ENCODE peak calls at places on chromosomes 3 and 15, in seven cellular contexts. Z is GM20000, R is HFFc6, M is HFF-Myc, G is WTC11, L is glutamatergic neuron, A is AG04450. U is an unnamed sample.

GRCh38 chr3:141686477-141687280 is 51.4 kb upstream of the RNF7 start:
- DNase-seq in G (no peak), L (no peak), M (no peak), R (peak; percentile 13), Z (no peak), A (no peak), U (no peak)

GRCh38 chr3:173410836-173411235 is 13.3 kb downstream of the NLGN1 start:
- DNase-seq in Z (no peak), G (no peak), L (no peak), R (no peak), M (no peak), A (no peak), U (no peak)

GRCh38 chr15:57566840-57567239 is 24.9 kb upstream of the MYZAP start:
- DNase-seq in M (no peak), Z (no peak), R (peak; percentile 56), A (no peak), L (no peak), G (no peak), U (no peak)

GRCh38 chr3:133991637-133992036 is 38.1 kb downstream of the SLCO2A1 start:
- DNase-seq in A (no peak), Z (no peak), L (no peak), R (peak; percentile 4), G (no peak), M (no peak), U (no peak)

GRCh38 chr15:38706956-38707355 is 142.3 kb upstream of the RASGRP1 start:
- DNase-seq in G (no peak), Z (no peak), L (no peak), M (no peak), R (no peak), A (no peak), U (no peak)

GRCh38 chr3:115341208-115341607 is 194.1 kb upstream of the ZBTB20 start:
- DNase-seq in M (peak; percentile 60), Z (no peak), A (no peak), R (peak; percentile 39), G (no peak), L (no peak), U (no peak)

GRCh38 chr15:90884719-90885431 is 571 bp downstream of the FES start:
- DNase-seq in L (no peak), M (no peak), Z (no peak), R (no peak), A (no peak), G (peak; percentile 31), U (no peak)

GRCh38 chr15:72306211-72306785 is 13.7 kb downstream of the CELF6 start:
- DNase-seq in Z (no peak), R (peak; percentile 20), G (peak; percentile 59), A (no peak), M (no peak), L (peak; percentile 38), U (peak; percentile 58)

GRCh38 chr15:94414921-94415320 is 183.6 kb downstream of the MCTP2 start:
- DNase-seq in M (no peak), R (no peak), G (no peak), L (no peak), A (no peak), Z (no peak), U (no peak)

GRCh38 chr15:61115241-61115640 is 113.9 kb downstream of the RORA start:
- DNase-seq in R (peak; percentile 43), Z (no peak), L (no peak), M (no peak), G (no peak), A (no peak), U (no peak)

GRCh38 chr3:193040836-193041672 is 123.4 kb upstream of the MB21D2 start:
- DNase-seq in L (no peak), G (no peak), R (peak; percentile 57), Z (peak; percentile 52), M (no peak), A (peak; percentile 13), U (peak; percentile 4)

GRCh38 chr15:52415628-52416027 is 113.1 kb downstream of the MYO5A start:
- DNase-seq in A (no peak), G (no peak), M (no peak), Z (no peak), R (no peak), L (no peak), U (no peak)

GRCh38 chr3:111863942-111864341 is 4.9 kb downstream of the PHLDB2 start:
- DNase-seq in A (no peak), L (no peak), R (no peak), M (no peak), G (no peak), Z (no peak), U (no peak)

GRCh38 chr3:44682182-44682896 is 30.1 kb upstream of the ZNF502 start:
- DNase-seq in L (no peak), M (no peak), R (peak; percentile 77), A (no peak), Z (no peak), G (no peak), U (no peak)

GRCh38 chr15:25250906-25251622 is 187.8 kb downstream of the UBE3A start:
- DNase-seq in G (peak; percentile 2), L (no peak), A (no peak), Z (no peak), M (no peak), R (no peak), U (no peak)

GRCh38 chr15:70932397-70932796 is 39.8 kb downstream of the LRRC49 start:
- DNase-seq in M (no peak), A (no peak), Z (no peak), R (no peak), L (no peak), G (no peak), U (no peak)

GRCh38 chr3:72213296-72214064 is 428.5 kb upstream of the PROK2 start:
- DNase-seq in M (no peak), R (no peak), G (no peak), A (no peak), Z (no peak), L (no peak), U (no peak)

GRCh38 chr3:194570184-194570583 is 63.0 kb downstream of the TMEM44 start:
- DNase-seq in L (no peak), M (no peak), A (no peak), Z (no peak), R (no peak), G (no peak), U (no peak)

GRCh38 chr3:110383356-110383755 is 688.3 kb upstream of the NECTIN3 start:
- DNase-seq in R (no peak), A (no peak), M (no peak), Z (no peak), G (no peak), L (no peak), U (no peak)

GRCh38 chr15:31024979-31025378 is 33.6 kb upstream of the MTMR10 start:
- DNase-seq in R (peak; percentile 74), A (no peak), Z (no peak), M (no peak), L (no peak), G (no peak), U (no peak)

GRCh38 chr3:53748512-53749271 is 97.5 kb downstream of the CHDH start:
- DNase-seq in A (no peak), L (no peak), R (no peak), M (no peak), G (no peak), Z (peak; percentile 73), U (no peak)

GRCh38 chr3:120425877-120426276 is 24.9 kb downstream of the FSTL1 start:
- DNase-seq in G (no peak), A (peak; percentile 78), M (peak; percentile 91), Z (no peak), L (no peak), R (peak; percentile 83), U (no peak)

GRCh38 chr15:80343610-80344009 is 60.6 kb upstream of the ARNT2 start:
- DNase-seq in G (no peak), A (peak; percentile 78), L (no peak), M (no peak), R (no peak), Z (no peak), U (no peak)

GRCh38 chr3:49158108-49158709 is 7.9 kb downstream of the CCDC71 start:
- DNase-seq in A (no peak), L (peak; percentile 61), M (no peak), G (peak; percentile 72), R (no peak), Z (peak; percentile 56), U (peak; percentile 40)

GRCh38 chr3:133248389-133248788 is 151.5 kb upstream of the BFSP2 start:
- DNase-seq in A (no peak), G (no peak), L (no peak), Z (no peak), M (no peak), R (no peak), U (no peak)

GRCh38 chr3:43773273-43774104 is 82.8 kb downstream of the ABHD5 start:
- DNase-seq in L (no peak), A (no peak), G (peak; percentile 24), Z (no peak), R (no peak), M (no peak), U (no peak)

GRCh38 chr15:21269121-21269520 is 171.2 kb downstream of the POTEB3 start:
- DNase-seq in R (no peak), G (no peak), Z (no peak), M (no peak), L (no peak), A (no peak), U (no peak)

DNA sequence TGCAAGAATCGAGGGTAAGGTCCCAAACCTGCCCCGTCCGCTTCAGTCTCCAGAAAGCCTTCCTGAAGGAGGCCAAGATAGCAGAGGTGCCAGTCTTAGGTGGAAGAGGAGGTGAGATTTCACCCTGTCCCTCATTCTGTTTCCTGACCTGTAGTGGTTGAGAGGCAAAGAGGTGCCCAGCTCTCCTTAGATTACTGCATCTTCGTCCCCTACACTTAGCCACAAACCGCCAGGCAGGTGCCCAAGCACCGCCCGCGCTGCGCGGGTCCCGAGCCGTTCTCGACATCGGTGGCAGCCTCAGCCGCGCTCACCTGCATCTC is 23.8 kb upstream of the POLG start:
- DNase-seq in L (no peak), M (no peak), Z (no peak), A (no peak), G (peak; percentile 84), R (no peak), U (no peak)
- TF ChIP-seq CTCF in L (no peak), M (no peak), Z (no peak), A (no peak), G (no peak), R (no peak), U (no peak)

DNA sequence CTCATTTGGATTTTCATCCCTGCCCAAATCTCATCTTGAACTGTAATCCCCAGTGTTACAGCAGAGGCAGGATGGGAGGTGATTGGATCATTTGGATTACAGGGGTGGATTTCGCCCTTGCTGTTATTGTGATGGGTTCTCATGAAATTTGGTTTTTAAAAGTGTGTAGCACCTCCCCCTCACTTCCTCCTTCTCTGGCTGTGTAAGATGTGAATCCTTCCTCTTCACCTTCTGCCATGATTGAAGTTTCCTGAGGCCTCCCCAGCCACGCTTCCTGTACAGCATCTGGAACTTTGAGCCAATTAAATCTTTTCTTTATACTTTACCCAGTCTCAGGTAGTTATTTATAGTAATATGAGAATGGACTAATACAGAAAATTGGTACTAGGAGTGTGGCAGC is 316.8 kb downstream of the PLCL2 start:
- DNase-seq in R (no peak), Z (no peak), A (no peak), M (no peak), G (no peak), L (no peak), U (no peak)
- TF ChIP-seq CTCF in R (no peak), Z (no peak), A (no peak), M (no peak), G (no peak), L (no peak), U (no peak)

GRCh38 chr3:107740992-107741896 is 218.5 kb downstream of the BBX start:
- DNase-seq in G (no peak), Z (no peak), M (no peak), L (no peak), R (peak; percentile 19), A (no peak), U (no peak)
- TF ChIP-seq CTCF in G (peak; percentile 30), Z (peak; percentile 1), M (peak; percentile 21), L (peak; percentile 57), R (peak; percentile 83), A (peak; percentile 62), U (peak; percentile 19)

GRCh38 chr3:20037255-20037996 is 2.8 kb upstream of the KAT2B start:
- DNase-seq in A (no peak), M (no peak), L (no peak), G (no peak), R (no peak), Z (no peak), U (no peak)
- TF ChIP-seq CTCF in A (no peak), M (no peak), L (no peak), G (no peak), R (peak; percentile 24), Z (no peak), U (no peak)